ENCODE peak calls at places on chromosomes 3 and 15, in seven cellular contexts. R is cardiac fibroblast; Q is stimulated activated naive CD8-positive, alpha-beta T cell treated with anti-CD3 and anti-CD28 coated beads, Interleukin-15, amount 100 ng/mL, for 72 hours; K is ELR; A is GM20000; C is retinal pigment epithelial cell; W is activated naive CD8-positive, alpha-beta T cell treated with anti-CD3 and anti-CD28 coated beads, Interleukin-2, amount 50 U/mL, for 16 hours. O is an unnamed sample.

GRCh38 chr3:169348981-169349942 is 314.2 kb downstream of the MECOM start:
- DNase-seq in Q (no peak), A (no peak), K (peak; percentile 57), C (no peak), R (peak; percentile 56), W (no peak), O (no peak)

GRCh38 chr15:87944687-87945086 is 311.9 kb downstream of the NTRK3 start:
- DNase-seq in W (no peak), R (no peak), C (no peak), K (no peak), A (no peak), Q (no peak), O (no peak)

GRCh38 chr3:110710156-110710555 is 361.5 kb upstream of the NECTIN3 start:
- DNase-seq in Q (no peak), A (no peak), W (no peak), R (no peak), K (no peak), C (no peak), O (no peak)

GRCh38 chr3:158434412-158435038 is 136.5 kb upstream of the MLF1 start:
- DNase-seq in K (peak; percentile 76), Q (no peak), C (peak; percentile 22), A (peak; percentile 17), R (peak; percentile 83), W (no peak), O (peak; percentile 83)

GRCh38 chr3:105315157-105315556 is 51.6 kb upstream of the ALCAM start:
- DNase-seq in C (no peak), K (no peak), R (peak; percentile 11), Q (no peak), A (no peak), W (no peak), O (no peak)

GRCh38 chr3:151278223-151278622 is at the start of gene P2RY14:
- DNase-seq in K (no peak), W (no peak), C (no peak), Q (no peak), A (no peak), R (no peak), O (peak; percentile 17)

GRCh38 chr3:161915283-161915682 is 418.7 kb downstream of the OTOL1 start:
- DNase-seq in W (no peak), R (no peak), K (no peak), Q (no peak), A (no peak), C (no peak), O (no peak)

GRCh38 chr15:76059320-76060097 is at the start of gene TMEM266:
- DNase-seq in A (peak; percentile 88), W (no peak), C (no peak), Q (peak; percentile 25), R (no peak), K (peak; percentile 47), O (peak; percentile 57)

GRCh38 chr3:66520716-66521115 is 19.9 kb upstream of the LRIG1 start:
- DNase-seq in C (no peak), A (no peak), K (no peak), W (no peak), R (peak; percentile 71), Q (no peak), O (no peak)

GRCh38 chr15:90213818-90214204 is 12.7 kb downstream of the SEMA4B start:
- DNase-seq in K (no peak), W (no peak), Q (no peak), R (no peak), A (no peak), C (no peak), O (no peak)

GRCh38 chr3:136277634-136278033 is 27.5 kb downstream of the PCCB start:
- DNase-seq in C (no peak), Q (no peak), K (no peak), A (no peak), W (no peak), R (no peak), O (no peak)

GRCh38 chr3:195524171-195524896 is 18.8 kb downstream of the PPP1R2 start:
- DNase-seq in C (no peak), A (no peak), W (no peak), K (no peak), Q (no peak), R (no peak), O (no peak)

GRCh38 chr3:30162579-30162978 is 443.8 kb upstream of the TGFBR2 start:
- DNase-seq in A (no peak), Q (no peak), K (peak; percentile 71), R (peak; percentile 90), W (no peak), C (no peak), O (no peak)

GRCh38 chr3:39386331-39386730 is 3.2 kb downstream of the SLC25A38 start:
- DNase-seq in A (no peak), Q (no peak), C (no peak), R (no peak), W (no peak), K (no peak), O (no peak)

GRCh38 chr15:38853608-38854007 is 289.0 kb upstream of the RASGRP1 start:
- DNase-seq in Q (no peak), K (peak; percentile 42), C (no peak), R (peak; percentile 49), A (peak; percentile 24), W (no peak), O (peak; percentile 57)

GRCh38 chr3:67518196-67518595 is 136.2 kb downstream of the SUCLG2 start:
- DNase-seq in K (no peak), W (no peak), Q (no peak), C (no peak), R (no peak), A (no peak), O (no peak)

GRCh38 chr15:70347321-70347720 is 249.6 kb upstream of the TLE3 start:
- DNase-seq in C (no peak), Q (no peak), K (no peak), W (no peak), R (no peak), A (no peak), O (no peak)

GRCh38 chr3:103052236-103052830 is 617.5 kb downstream of the ZPLD1 start:
- DNase-seq in K (peak; percentile 57), W (no peak), Q (no peak), R (no peak), C (no peak), A (no peak), O (no peak)

GRCh38 chr3:78712270-78712669 is 1055.5 kb downstream of the ROBO1 start:
- DNase-seq in A (no peak), Q (no peak), R (no peak), W (no peak), K (no peak), C (no peak), O (no peak)

GRCh38 chr3:11641316-11641682 is 2.4 kb downstream of the VGLL4 start:
- DNase-seq in W (no peak), Q (no peak), C (no peak), K (peak; percentile 45), R (no peak), A (no peak), O (no peak)

GRCh38 chr15:62348528-62349087 is 183.5 kb upstream of the C2CD4B start:
- DNase-seq in K (no peak), R (no peak), Q (no peak), W (no peak), C (no peak), A (no peak), O (no peak)

GRCh38 chr15:76253851-76254440 is 57.3 kb downstream of the ETFA start:
- DNase-seq in K (no peak), W (no peak), C (no peak), Q (no peak), A (no peak), R (no peak), O (no peak)

GRCh38 chr3:12490547-12490946 is 6.3 kb downstream of the TSEN2 start:
- DNase-seq in A (no peak), R (no peak), W (no peak), Q (no peak), K (no peak), C (no peak), O (no peak)

GRCh38 chr3:4306860-4307259 is 3.7 kb downstream of the SETMAR start:
- DNase-seq in C (no peak), R (no peak), W (no peak), K (no peak), A (no peak), Q (no peak), O (no peak)

GRCh38 chr3:150787741-150788370 is 24.9 kb upstream of the SIAH2 start:
- DNase-seq in C (no peak), W (peak; percentile 47), A (peak; percentile 74), Q (peak; percentile 55), K (peak; percentile 80), R (peak; percentile 80), O (peak; percentile 83)

GRCh38 chr3:195071916-195072820 is 198.8 kb downstream of the XXYLT1 start:
- DNase-seq in A (no peak), R (no peak), Q (no peak), K (no peak), C (no peak), W (no peak), O (no peak)

O was measured in NAMALWA.